ENCODE peak calls at places on chromosomes 3 and 15, in four cellular contexts. One of them, this sample, is unnamed.

GRCh38 chr3:142963266-142964149 is at the start of gene PAQR9:
- DNase-seq in WTC11: peak
- DNase-seq in K562: peak
- DNase-seq in GM12878: no peak
- DNase-seq in this sample: peak

GRCh38 chr3:63979093-63979492 is 44.2 kb downstream of the PSMD6 start:
- DNase-seq in WTC11: no peak
- DNase-seq in GM12878: no peak
- DNase-seq in K562: no peak
- DNase-seq in this sample: no peak

GRCh38 chr3:73768594-73769308 is 144.0 kb upstream of the PDZRN3 start:
- DNase-seq in WTC11: no peak
- DNase-seq in K562: no peak
- DNase-seq in GM12878: no peak
- DNase-seq in this sample: no peak

GRCh38 chr15:90097475-90097874 is 4.8 kb downstream of the IDH2 start:
- DNase-seq in GM12878: peak
- DNase-seq in K562: no peak
- DNase-seq in WTC11: no peak
- DNase-seq in this sample: no peak

GRCh38 chr15:99421172-99421656 is 144.6 kb upstream of the MEF2A start:
- DNase-seq in GM12878: no peak
- DNase-seq in WTC11: peak
- DNase-seq in K562: no peak
- DNase-seq in this sample: peak

GRCh38 chr3:14605070-14605469 is 46.5 kb upstream of the CCDC174 start:
- DNase-seq in K562: no peak
- DNase-seq in WTC11: no peak
- DNase-seq in GM12878: no peak
- DNase-seq in this sample: no peak

GRCh38 chr3:40725026-40725425 is 200.3 kb downstream of the ZNF621 start:
- DNase-seq in K562: no peak
- DNase-seq in GM12878: no peak
- DNase-seq in WTC11: no peak
- DNase-seq in this sample: no peak

GRCh38 chr3:172354931-172355499 is 93.2 kb downstream of the GHSR start:
- DNase-seq in K562: no peak
- DNase-seq in GM12878: no peak
- DNase-seq in WTC11: no peak
- DNase-seq in this sample: no peak

GRCh38 chr3:129249284-129250065 is at the start of gene COPG1:
- DNase-seq in GM12878: peak
- DNase-seq in K562: peak
- DNase-seq in WTC11: peak
- DNase-seq in this sample: peak

GRCh38 chr3:194423317-194423716 is 24.3 kb upstream of the GP5 start:
- DNase-seq in GM12878: no peak
- DNase-seq in K562: no peak
- DNase-seq in WTC11: no peak
- DNase-seq in this sample: no peak

GRCh38 chr3:20141841-20142240 is 44.2 kb downstream of the SGO1 start:
- DNase-seq in GM12878: no peak
- DNase-seq in WTC11: peak
- DNase-seq in K562: no peak
- DNase-seq in this sample: no peak

GRCh38 chr15:81357178-81357686 is 16.8 kb downstream of the TMC3 start:
- DNase-seq in K562: peak
- DNase-seq in WTC11: no peak
- DNase-seq in GM12878: no peak
- DNase-seq in this sample: peak

GRCh38 chr15:85531083-85531482 is 150.7 kb downstream of the AKAP13 start:
- DNase-seq in WTC11: no peak
- DNase-seq in K562: no peak
- DNase-seq in GM12878: no peak
- DNase-seq in this sample: no peak

GRCh38 chr3:426056-426455 is 229.5 kb downstream of the CHL1 start:
- DNase-seq in K562: no peak
- DNase-seq in GM12878: no peak
- DNase-seq in WTC11: no peak
- DNase-seq in this sample: no peak

GRCh38 chr3:192038726-192039125 is 577.8 kb downstream of the PYDC2 start:
- DNase-seq in WTC11: no peak
- DNase-seq in GM12878: no peak
- DNase-seq in K562: no peak
- DNase-seq in this sample: no peak

GRCh38 chr3:45191924-45192417 is 34.1 kb downstream of the TMEM158 start:
- DNase-seq in K562: no peak
- DNase-seq in GM12878: no peak
- DNase-seq in WTC11: no peak
- DNase-seq in this sample: peak

GRCh38 chr15:32746116-32746857 is 28.5 kb downstream of the GREM1 start:
- DNase-seq in WTC11: no peak
- DNase-seq in K562: no peak
- DNase-seq in GM12878: no peak
- DNase-seq in this sample: no peak

GRCh38 chr3:76131396-76132153 is 346.2 kb upstream of the ZNF717 start:
- DNase-seq in GM12878: no peak
- DNase-seq in WTC11: no peak
- DNase-seq in K562: no peak
- DNase-seq in this sample: no peak

GRCh38 chr3:176872771-176873209 is 324.5 kb downstream of the TBL1XR1 start:
- DNase-seq in GM12878: peak
- DNase-seq in K562: peak
- DNase-seq in WTC11: peak
- DNase-seq in this sample: peak

GRCh38 chr3:64806668-64807067 is 118.9 kb upstream of the ADAMTS9 start:
- DNase-seq in K562: no peak
- DNase-seq in GM12878: no peak
- DNase-seq in WTC11: no peak
- DNase-seq in this sample: no peak

GRCh38 chr3:46759239-46760152 is 41.8 kb upstream of the PRSS50 start:
- DNase-seq in WTC11: no peak
- DNase-seq in K562: no peak
- DNase-seq in GM12878: no peak
- DNase-seq in this sample: no peak

GRCh38 chr3:14210843-14211594 is 32.4 kb downstream of the LSM3 start:
- DNase-seq in GM12878: no peak
- DNase-seq in K562: no peak
- DNase-seq in WTC11: no peak
- DNase-seq in this sample: no peak

GRCh38 chr3:194870394-194871110 is 184.9 kb downstream of the FAM43A start:
- DNase-seq in WTC11: no peak
- DNase-seq in K562: no peak
- DNase-seq in GM12878: no peak
- DNase-seq in this sample: no peak

GRCh38 chr3:65548848-65549625 is 489.7 kb downstream of the MAGI1 start:
- DNase-seq in GM12878: no peak
- DNase-seq in K562: no peak
- DNase-seq in WTC11: peak
- DNase-seq in this sample: peak

GRCh38 chr3:26712211-26713026 is 89.8 kb downstream of the LRRC3B start:
- DNase-seq in K562: peak
- DNase-seq in WTC11: no peak
- DNase-seq in GM12878: no peak
- DNase-seq in this sample: peak

GRCh38 chr15:33402640-33403039 is 91.9 kb downstream of the RYR3 start:
- DNase-seq in GM12878: no peak
- DNase-seq in WTC11: no peak
- DNase-seq in K562: no peak
- DNase-seq in this sample: no peak

GRCh38 chr3:77668398-77668797 is 628.5 kb downstream of the ROBO2 start:
- DNase-seq in K562: no peak
- DNase-seq in GM12878: no peak
- DNase-seq in WTC11: no peak
- DNase-seq in this sample: no peak

GRCh38 chr3:44509985-44510360 is 32.5 kb upstream of the ZNF445 start:
- DNase-seq in WTC11: no peak
- DNase-seq in GM12878: no peak
- DNase-seq in K562: peak
- DNase-seq in this sample: no peak

GRCh38 chr3:127688416-127689265 is 15.9 kb downstream of the ABTB1 start:
- DNase-seq in WTC11: peak
- DNase-seq in K562: no peak
- DNase-seq in GM12878: no peak
- DNase-seq in this sample: no peak

GRCh38 chr3:188578579-188579363 is 424.8 kb downstream of the LPP start:
- DNase-seq in K562: no peak
- DNase-seq in GM12878: no peak
- DNase-seq in WTC11: no peak
- DNase-seq in this sample: no peak

GRCh38 chr3:109643590-109643989 is 306.2 kb upstream of the DPPA4 start:
- DNase-seq in K562: no peak
- DNase-seq in GM12878: no peak
- DNase-seq in WTC11: no peak
- DNase-seq in this sample: peak

DNA sequence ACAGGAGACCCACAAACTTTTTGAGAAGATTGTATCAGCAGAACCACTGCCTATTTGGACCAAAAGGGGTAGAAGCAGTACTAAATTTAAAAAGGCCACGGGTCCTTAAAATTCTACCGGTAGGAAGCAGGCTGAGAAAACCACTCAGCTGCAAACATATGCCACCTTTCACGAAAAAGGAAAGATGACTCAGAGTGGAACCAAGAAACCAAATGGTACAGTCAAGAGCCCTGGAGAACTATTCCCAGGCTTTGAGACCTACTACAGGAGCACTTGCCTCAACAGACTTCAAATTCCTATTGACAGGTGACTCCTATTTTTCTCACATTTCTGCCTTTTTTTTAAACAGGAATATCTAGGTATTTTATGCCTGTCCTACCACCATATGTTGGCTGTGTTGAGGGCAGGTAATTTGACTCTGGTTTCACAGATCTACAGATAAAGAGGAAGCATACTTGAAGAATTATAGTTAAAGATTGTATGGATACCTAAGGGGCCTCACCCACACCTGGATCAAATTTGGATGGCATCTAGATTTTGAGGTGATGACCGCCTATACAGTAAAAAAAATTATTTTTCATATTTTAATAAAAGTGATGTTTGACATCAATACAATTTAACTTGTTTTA is 10.1 kb downstream of the GOLIM4 start:
- DNase-seq in K562: no peak
- DNase-seq in WTC11: no peak
- DNase-seq in GM12878: peak
- DNase-seq in this sample: no peak
- TF ChIP-seq CREM in K562: no peak
- TF ChIP-seq CREM in WTC11: no peak
- TF ChIP-seq CREM in GM12878: no peak
- TF ChIP-seq CREM in this sample: no peak

DNA sequence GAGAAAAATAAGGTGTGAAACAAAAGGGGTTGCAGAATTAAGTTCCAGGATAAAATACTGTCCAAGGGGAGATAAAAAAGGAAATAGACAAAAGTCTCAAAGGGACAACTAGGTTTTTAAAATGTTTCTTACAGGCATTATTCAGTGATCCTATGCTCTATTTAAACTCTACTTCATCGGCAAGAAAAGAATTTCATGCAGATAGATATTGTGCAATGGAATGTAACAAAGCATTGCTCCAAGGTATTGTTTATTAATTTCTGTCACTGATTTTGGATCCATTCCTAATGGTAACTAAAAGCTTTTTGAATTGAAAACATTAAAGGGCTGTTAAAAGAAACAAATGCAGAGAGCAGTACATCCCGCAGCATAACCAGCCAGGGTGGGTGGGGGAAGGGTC is 82.8 kb downstream of the THBS1 start:
- DNase-seq in WTC11: no peak
- DNase-seq in K562: no peak
- DNase-seq in GM12878: no peak
- DNase-seq in this sample: no peak
- TF ChIP-seq CREM in WTC11: no peak
- TF ChIP-seq CREM in K562: no peak
- TF ChIP-seq CREM in GM12878: no peak
- TF ChIP-seq CREM in this sample: no peak

DNA sequence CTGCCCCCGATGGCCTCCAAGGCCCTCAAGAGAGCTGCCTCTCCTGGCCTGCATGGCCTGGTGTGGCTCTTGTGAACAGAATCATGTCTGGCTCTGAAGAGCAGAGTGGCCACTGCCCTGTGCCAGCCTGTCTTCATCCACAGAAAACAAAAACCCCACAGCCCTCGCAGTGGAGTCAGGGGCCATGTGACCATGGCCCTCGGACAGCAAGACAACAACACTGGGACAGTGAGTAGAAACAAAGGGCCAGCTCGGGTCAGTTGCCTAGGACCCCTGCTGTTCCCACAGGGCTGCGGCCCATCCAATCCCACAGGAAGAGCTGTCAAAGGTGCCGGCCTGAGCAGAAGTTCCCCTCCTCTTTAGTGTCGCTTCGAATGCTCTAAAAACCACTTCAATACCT is 72.5 kb downstream of the UMPS start:
- DNase-seq in K562: no peak
- DNase-seq in WTC11: no peak
- DNase-seq in GM12878: no peak
- DNase-seq in this sample: no peak
- TF ChIP-seq CREM in K562: no peak
- TF ChIP-seq CREM in WTC11: no peak
- TF ChIP-seq CREM in GM12878: no peak
- TF ChIP-seq CREM in this sample: no peak

GRCh38 chr3:4979401-4980228 is at the start of gene BHLHE40:
- DNase-seq in WTC11: peak
- DNase-seq in K562: no peak
- DNase-seq in GM12878: no peak
- DNase-seq in this sample: no peak

GRCh38 chr3:4978259-4978965 is 825 bp upstream of the BHLHE40 start:
- DNase-seq in GM12878: peak
- DNase-seq in K562: peak
- DNase-seq in WTC11: peak
- DNase-seq in this sample: peak

GRCh38 chr3:4978966-4979400 is 254 bp upstream of the BHLHE40 start:
- DNase-seq in WTC11: peak
- DNase-seq in GM12878: peak
- DNase-seq in K562: peak
- DNase-seq in this sample: peak

GRCh38 chr3:4977001-4977888 is 2.0 kb upstream of the BHLHE40 start:
- DNase-seq in K562: peak
- DNase-seq in WTC11: peak
- DNase-seq in GM12878: peak
- DNase-seq in this sample: peak

GRCh38 chr3:4977889-4978258 is 1.4 kb upstream of the BHLHE40 start:
- DNase-seq in WTC11: no peak
- DNase-seq in K562: no peak
- DNase-seq in GM12878: no peak
- DNase-seq in this sample: no peak
- TF ChIP-seq CREM in WTC11: no peak
- TF ChIP-seq CREM in K562: no peak
- TF ChIP-seq CREM in GM12878: peak
- TF ChIP-seq CREM in this sample: peak

DNA sequence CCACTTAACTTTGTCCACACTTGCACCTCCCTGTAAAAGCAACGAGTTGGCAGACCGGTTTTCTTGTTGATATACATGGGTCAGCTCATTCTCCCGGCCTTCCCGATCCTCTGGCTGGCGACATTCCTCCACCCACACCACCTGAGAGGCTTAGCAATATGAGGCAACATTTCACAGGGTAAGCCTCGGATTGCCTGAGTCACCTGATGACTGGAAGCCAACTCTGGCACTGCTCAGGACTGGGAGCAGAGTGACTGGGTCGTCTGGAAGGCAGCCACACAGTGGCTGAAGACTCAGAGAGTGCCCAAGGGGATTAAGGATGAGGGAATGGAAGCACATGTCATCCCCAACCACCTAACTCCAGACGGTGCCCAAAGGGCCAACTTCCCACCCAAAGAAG is 9.8 kb downstream of the HOMER2 start:
- DNase-seq in GM12878: no peak
- DNase-seq in K562: no peak
- DNase-seq in WTC11: no peak
- DNase-seq in this sample: peak
- TF ChIP-seq CREM in GM12878: no peak
- TF ChIP-seq CREM in K562: no peak
- TF ChIP-seq CREM in WTC11: no peak
- TF ChIP-seq CREM in this sample: no peak

This sample was measured in HepG2.